ENCODE peak calls at places on chromosomes 12 and 14, in seven cellular contexts. I is tibial nerve; K is T-helper 2 cell; W is stimulated activated CD8-positive, alpha-beta memory T cell treated with anti-CD3 and anti-CD28 coated beads, Interleukin-4, amount 100 ng/mL, for 1 hour; E is testis; T is stimulated activated CD4-positive, alpha-beta T cell treated with anti-CD3 and anti-CD28 coated beads, TNF-alpha, amount 100 ng/mL, for 24 hours; H is activated T-cell treated with anti-CD3 and anti-CD28 coated beads for 24 hours. M is an unnamed sample.

GRCh38 chr12:116799955-116800354 is 61.8 kb downstream of the RNFT2 start:
- DNase-seq in W (no peak), K (no peak), E (no peak), H (no peak), I (no peak), T (no peak), M (no peak)

GRCh38 chr14:51521764-51522163 is 129.9 kb upstream of the FRMD6 start:
- DNase-seq in H (no peak), W (no peak), E (no peak), T (no peak), I (no peak), K (no peak), M (no peak)

GRCh38 chr12:66086001-66086400 is 44.5 kb downstream of the LLPH start:
- DNase-seq in W (no peak), H (no peak), T (no peak), K (no peak), E (no peak), I (no peak), M (no peak)

GRCh38 chr14:25570483-25570882 is 520.5 kb upstream of the STXBP6 start:
- DNase-seq in W (no peak), T (no peak), H (no peak), K (no peak), I (no peak), E (no peak), M (no peak)

GRCh38 chr12:8698830-8699330 is 1.1 kb downstream of the RIMKLB start:
- DNase-seq in K (no peak), H (no peak), W (no peak), T (no peak), E (no peak), I (no peak), M (no peak)

GRCh38 chr12:113425960-113426453 is 3.8 kb downstream of the SDSL start:
- DNase-seq in I (no peak), E (no peak), H (no peak), W (no peak), K (no peak), T (no peak), M (no peak)

GRCh38 chr12:2982361-2982760 is 23.2 kb downstream of the TEAD4 start:
- DNase-seq in W (no peak), I (no peak), H (no peak), E (peak), T (no peak), K (no peak), M (no peak)

GRCh38 chr12:95169368-95169767 is 47.9 kb downstream of the FGD6 start:
- DNase-seq in W (no peak), E (no peak), T (no peak), H (no peak), K (no peak), I (no peak), M (no peak)

GRCh38 chr12:91346827-91347226 is 164.2 kb upstream of the DCN start:
- DNase-seq in W (no peak), I (no peak), H (no peak), E (no peak), K (no peak), T (no peak), M (no peak)

GRCh38 chr14:50039734-50040400 is 76.5 kb downstream of the VCPKMT start:
- DNase-seq in T (no peak), E (no peak), W (no peak), I (no peak), H (no peak), K (no peak), M (no peak)

GRCh38 chr12:560666-561065 is 100.9 kb downstream of the B4GALNT3 start:
- DNase-seq in E (no peak), W (no peak), T (no peak), H (no peak), I (no peak), K (no peak), M (no peak)

GRCh38 chr12:117844114-117844513 is 124.7 kb downstream of the KSR2 start:
- DNase-seq in E (no peak), W (no peak), H (no peak), I (no peak), K (no peak), T (no peak), M (no peak)

GRCh38 chr12:122537021-122537420 is 10.0 kb downstream of the KNTC1 start:
- DNase-seq in H (no peak), I (no peak), T (no peak), W (no peak), E (no peak), K (no peak), M (no peak)

GRCh38 chr12:92028039-92028709 is 117.5 kb downstream of the BTG1 start:
- DNase-seq in I (no peak), T (no peak), E (no peak), K (no peak), H (no peak), W (no peak), M (no peak)

GRCh38 chr14:102498678-102499265 is 10.8 kb downstream of the ANKRD9 start:
- DNase-seq in T (no peak), I (no peak), K (no peak), E (no peak), W (no peak), H (no peak), M (no peak)

GRCh38 chr14:90644882-90645281 is 171.3 kb downstream of the TTC7B start:
- DNase-seq in K (no peak), W (no peak), E (no peak), I (peak), T (no peak), H (no peak), M (no peak)

GRCh38 chr14:103008768-103009342 is 48.5 kb downstream of the CDC42BPB start:
- DNase-seq in I (no peak), K (no peak), H (no peak), E (no peak), T (no peak), W (no peak), M (no peak)

GRCh38 chr14:104282332-104283196 is 144.2 kb downstream of the KIF26A start:
- DNase-seq in E (no peak), I (no peak), T (no peak), W (no peak), K (no peak), H (no peak), M (peak)

GRCh38 chr12:75790219-75790618 is 241.4 kb downstream of the PHLDA1 start:
- DNase-seq in T (no peak), W (no peak), K (no peak), E (no peak), I (no peak), H (no peak), M (no peak)

GRCh38 chr12:20415013-20415412 is 46.7 kb downstream of the PDE3A start:
- DNase-seq in T (no peak), E (no peak), K (no peak), W (no peak), H (no peak), I (no peak), M (no peak)

GRCh38 chr14:96626916-96627315 is 124.7 kb downstream of the PAPOLA start:
- DNase-seq in T (no peak), H (no peak), E (peak), W (no peak), K (no peak), I (no peak), M (peak)

GRCh38 chr14:52801014-52801708 is 9.8 kb upstream of the GNPNAT1 start:
- DNase-seq in H (no peak), W (no peak), K (no peak), T (no peak), I (no peak), E (no peak), M (no peak)

GRCh38 chr14:102501751-102502315 is 7.7 kb downstream of the ANKRD9 start:
- DNase-seq in I (no peak), H (no peak), E (no peak), W (no peak), K (no peak), T (no peak), M (no peak)

GRCh38 chr14:95389471-95390011 is 69.8 kb upstream of the CLMN start:
- DNase-seq in W (no peak), E (peak), H (no peak), I (peak), T (no peak), K (no peak), M (no peak)

GRCh38 chr14:104332634-104333270 is 194.4 kb downstream of the KIF26A start:
- DNase-seq in W (no peak), T (no peak), H (no peak), K (no peak), E (peak), I (peak), M (no peak)

GRCh38 chr14:69363055-69363454 is 35.0 kb downstream of the ERH start:
- DNase-seq in W (no peak), H (no peak), K (no peak), T (no peak), I (peak), E (peak), M (no peak)

GRCh38 chr14:24315807-24316596 is 4.7 kb downstream of the LTB4R start:
- DNase-seq in K (no peak), W (no peak), H (no peak), I (no peak), T (no peak), E (peak), M (no peak)

GRCh38 chr12:26152507-26153102 is 27.8 kb upstream of the BHLHE41 start:
- DNase-seq in H (no peak), K (no peak), W (no peak), I (no peak), T (no peak), E (no peak), M (no peak)

GRCh38 chr14:78316058-78316457 is 145.9 kb downstream of the NRXN3 start:
- DNase-seq in T (no peak), K (no peak), H (no peak), W (no peak), E (no peak), I (no peak), M (no peak)

GRCh38 chr12:11849752-11850504 is 200.5 kb downstream of the ETV6 start:
- DNase-seq in H (no peak), W (no peak), E (no peak), I (no peak), T (no peak), K (no peak), M (no peak)

GRCh38 chr12:113207621-113208040 is 13.6 kb upstream of the TPCN1 start:
- DNase-seq in T (no peak), E (no peak), I (no peak), H (no peak), K (no peak), W (no peak), M (no peak)

GRCh38 chr14:100098171-100098570 is 32.9 kb downstream of the EVL start:
- DNase-seq in K (no peak), I (no peak), T (no peak), H (no peak), W (no peak), E (no peak), M (no peak)

M was measured in progenitor cell of endocrine pancreas.